ENCODE peak calls at places on chromosome 15, in five cellular contexts. M is H4, J is Panc1, N is NCI-H187 treated with DMSO at 0.1 percent for 48 hours, X is natural killer cell. V is an unnamed sample.

GRCh38 chr15:48177383-48177874 is 666 bp downstream of the MYEF2 start:
- DNase-seq in M (peak; percentile 24), J (no peak), N (no peak), X (no peak), V (no peak)

GRCh38 chr15:51398676-51399075 is 57.2 kb downstream of the GLDN start:
- DNase-seq in M (no peak), J (no peak), N (no peak), X (no peak), V (no peak)

GRCh38 chr15:41161736-41162135 is 45.7 kb upstream of the INO80 start:
- DNase-seq in M (no peak), J (no peak), N (no peak), X (no peak), V (peak; percentile 16)

GRCh38 chr15:101183226-101183925 is 68.5 kb downstream of the CHSY1 start:
- DNase-seq in M (no peak), J (no peak), N (no peak), X (no peak), V (no peak)

GRCh38 chr15:78855746-78856145 is 16.9 kb upstream of the MORF4L1 start:
- DNase-seq in M (no peak), J (no peak), N (no peak), X (no peak), V (no peak)

GRCh38 chr15:88896339-88897033 is 1.1 kb upstream of the HAPLN3 start:
- DNase-seq in M (no peak), J (no peak), N (no peak), X (no peak), V (no peak)

GRCh38 chr15:96002890-96003859 is 327.3 kb upstream of the NR2F2 start:
- DNase-seq in M (no peak), J (no peak), N (no peak), X (no peak), V (no peak)

GRCh38 chr15:29348308-29348914 is 78.8 kb upstream of the NSMCE3 start:
- DNase-seq in M (no peak), J (no peak), N (no peak), X (no peak), V (no peak)

GRCh38 chr15:94666553-94666952 is 435.2 kb downstream of the MCTP2 start:
- DNase-seq in M (no peak), J (no peak), N (no peak), X (no peak), V (no peak)

GRCh38 chr15:55552926-55553325 is 35.2 kb downstream of the PYGO1 start:
- DNase-seq in M (peak; percentile 11), J (no peak), N (no peak), X (no peak), V (no peak)

GRCh38 chr15:81375461-81375860 is 1.4 kb upstream of the TMC3 start:
- DNase-seq in M (no peak), J (no peak), N (no peak), X (no peak), V (no peak)